ENCODE peak calls at places on chromosomes 16 and 17, in ten cellular contexts. Y is keratinocyte; C is heart right ventricle; G is RWPE2; T is SK-N-SH; S is prostate gland; O is esophagus squamous epithelium; Z is CD8-positive, alpha-beta T cell; V is CD4-positive, CD25-positive, alpha-beta regulatory T cell; K is K562. R is an unnamed sample.
A peak's percentile ranks its signal among the peaks of the same experiment; 100 is the strongest.

GRCh38 chr17:16887523-16888095 is 84.3 kb downstream of the TNFRSF13B start:
- DNase-seq in Y (no peak), C (no peak), G (no peak), T (no peak), S (no peak), O (no peak), Z (no peak), V (no peak), K (no peak), R (no peak)

GRCh38 chr17:71472809-71473789 is 647.7 kb upstream of the SOX9 start:
- DNase-seq in Y (peak; percentile 21), C (peak; percentile 6), G (no peak), T (peak; percentile 65), S (peak; percentile 27), O (no peak), Z (no peak), V (no peak), K (peak; percentile 5), R (no peak)

GRCh38 chr16:67915831-67916723 is 15.6 kb downstream of the CTRL start:
- DNase-seq in Y (no peak), C (no peak), G (no peak), T (peak; percentile 58), S (no peak), O (no peak), Z (no peak), V (no peak), K (no peak), R (no peak)

GRCh38 chr16:17072104-17072503 is 398.7 kb downstream of the XYLT1 start:
- DNase-seq in Y (no peak), C (no peak), G (no peak), T (no peak), S (no peak), O (no peak), Z (no peak), V (no peak), K (no peak), R (no peak)

GRCh38 chr17:9979463-9979995 is 74.5 kb upstream of the RCVRN start:
- DNase-seq in Y (no peak), C (no peak), G (no peak), T (no peak), S (no peak), O (no peak), Z (no peak), V (no peak), K (no peak), R (no peak)

GRCh38 chr16:12500771-12501170 is 302.9 kb downstream of the CPPED1 start:
- DNase-seq in Y (no peak), C (no peak), G (no peak), T (no peak), S (no peak), O (no peak), Z (no peak), V (no peak), K (no peak), R (no peak)

GRCh38 chr16:69707920-69708683 is 18.3 kb downstream of the NQO1 start:
- DNase-seq in Y (no peak), C (no peak), G (no peak), T (no peak), S (no peak), O (no peak), Z (no peak), V (no peak), K (no peak), R (no peak)

GRCh38 chr16:49875812-49876715 is 20.2 kb upstream of the ZNF423 start:
- DNase-seq in Y (no peak), C (no peak), G (no peak), T (no peak), S (no peak), O (no peak), Z (no peak), V (no peak), K (no peak), R (no peak)

GRCh38 chr17:73342549-73343167 is 30.9 kb upstream of the CDC42EP4 start:
- DNase-seq in Y (no peak), C (no peak), G (no peak), T (no peak), S (no peak), O (no peak), Z (no peak), V (no peak), K (no peak), R (no peak)

GRCh38 chr16:68074850-68075249 is 10.3 kb upstream of the NFATC3 start:
- DNase-seq in Y (no peak), C (no peak), G (no peak), T (no peak), S (no peak), O (peak; percentile 29), Z (peak; percentile 76), V (peak; percentile 61), K (no peak), R (peak; percentile 76)

GRCh38 chr17:39271546-39271945 is 45.8 kb upstream of the STAC2 start:
- DNase-seq in Y (no peak), C (no peak), G (no peak), T (no peak), S (no peak), O (no peak), Z (no peak), V (no peak), K (no peak), R (no peak)

GRCh38 chr17:48925991-48926342 is 17.8 kb downstream of the UBE2Z start:
- DNase-seq in Y (no peak), C (no peak), G (no peak), T (no peak), S (no peak), O (no peak), Z (no peak), V (no peak), K (no peak), R (no peak)

GRCh38 chr17:8007836-8008235 is 5.4 kb downstream of the GUCY2D start:
- DNase-seq in Y (no peak), C (no peak), G (peak; percentile 34), T (no peak), S (no peak), O (no peak), Z (no peak), V (no peak), K (no peak), R (no peak)

GRCh38 chr16:56672761-56673536 is 3.3 kb downstream of the MT1H start:
- DNase-seq in Y (no peak), C (no peak), G (no peak), T (no peak), S (no peak), O (no peak), Z (no peak), V (no peak), K (no peak), R (no peak)

GRCh38 chr17:58991718-58992331 is 114.9 kb downstream of the TRIM37 start:
- DNase-seq in Y (no peak), C (no peak), G (no peak), T (no peak), S (no peak), O (no peak), Z (no peak), V (no peak), K (no peak), R (no peak)

GRCh38 chr17:50922107-50922506 is 56.0 kb upstream of the TOB1 start:
- DNase-seq in Y (no peak), C (no peak), G (no peak), T (no peak), S (peak; percentile 51), O (no peak), Z (no peak), V (no peak), K (no peak), R (no peak)

GRCh38 chr17:50924300-50924699 is 58.1 kb upstream of the TOB1 start:
- DNase-seq in Y (no peak), C (no peak), G (no peak), T (no peak), S (no peak), O (no peak), Z (no peak), V (no peak), K (no peak), R (no peak)

GRCh38 chr17:50923611-50924010 is 57.5 kb upstream of the TOB1 start:
- DNase-seq in Y (no peak), C (no peak), G (no peak), T (peak; percentile 76), S (no peak), O (no peak), Z (no peak), V (no peak), K (no peak), R (no peak)

GRCh38 chr17:50920891-50921595 is 54.9 kb upstream of the TOB1 start:
- DNase-seq in Y (no peak), C (no peak), G (no peak), T (no peak), S (no peak), O (no peak), Z (no peak), V (no peak), K (no peak), R (no peak)

GRCh38 chr17:50922739-50923405 is 56.7 kb upstream of the TOB1 start:
- DNase-seq in Y (no peak), C (no peak), G (no peak), T (no peak), S (no peak), O (no peak), Z (no peak), V (no peak), K (no peak), R (no peak)
- H3K4me1 ChIP-seq in Y (peaks cover 47% of the 10 kb centered on the region), C (peaks cover 22% of the 10 kb centered on the region), G (peaks cover 48% of the 10 kb centered on the region), T (peaks cover 41% of the 10 kb centered on the region), S (peaks cover 20% of the 10 kb centered on the region), O (peaks cover 60% of the 10 kb centered on the region), Z (peaks cover 34% of the 10 kb centered on the region), V (peaks cover 31% of the 10 kb centered on the region), K (no peaks in the 10 kb centered on the region), R (peaks cover 46% of the 10 kb centered on the region)

GRCh38 chr17:27514595-27515413 is 58.6 kb downstream of the KSR1 start:
- DNase-seq in Y (no peak), C (no peak), G (no peak), T (no peak), S (no peak), O (no peak), Z (no peak), V (no peak), K (no peak), R (no peak)
- H3K4me1 ChIP-seq in Y (peaks cover 18% of the 10 kb centered on the region), C (peaks cover 3% of the 10 kb centered on the region), G (peaks cover 15% of the 10 kb centered on the region), T (peaks cover 17% of the 10 kb centered on the region), S (no peaks in the 10 kb centered on the region), O (peaks cover 65% of the 10 kb centered on the region), Z (no peaks in the 10 kb centered on the region), V (no peaks in the 10 kb centered on the region), K (peaks cover 25% of the 10 kb centered on the region), R (no peaks in the 10 kb centered on the region)

GRCh38 chr17:66398059-66398458 is 95.6 kb downstream of the PRKCA start:
- DNase-seq in Y (no peak), C (no peak), G (no peak), T (peak; percentile 52), S (no peak), O (no peak), Z (no peak), V (no peak), K (no peak), R (no peak)
- H3K4me1 ChIP-seq in Y (no peaks in the 10 kb centered on the region), C (no peaks in the 10 kb centered on the region), G (no peaks in the 10 kb centered on the region), T (peaks cover 28% of the 10 kb centered on the region), S (no peaks in the 10 kb centered on the region), O (no peaks in the 10 kb centered on the region), Z (peaks cover 87% of the 10 kb centered on the region), V (peaks cover 18% of the 10 kb centered on the region), K (peaks cover 10% of the 10 kb centered on the region), R (peaks cover 67% of the 10 kb centered on the region)

GRCh38 chr17:81456798-81457197 is 55.8 kb downstream of the ACTG1 start:
- DNase-seq in Y (no peak), C (no peak), G (no peak), T (no peak), S (no peak), O (no peak), Z (no peak), V (no peak), K (no peak), R (no peak)
- H3K4me1 ChIP-seq in Y (no peaks in the 10 kb centered on the region), C (no peaks in the 10 kb centered on the region), G (no peaks in the 10 kb centered on the region), T (peaks cover 12% of the 10 kb centered on the region), S (no peaks in the 10 kb centered on the region), O (peaks cover 17% of the 10 kb centered on the region), Z (peaks cover 15% of the 10 kb centered on the region), V (peaks cover 9% of the 10 kb centered on the region), K (peaks cover 10% of the 10 kb centered on the region), R (peaks cover 12% of the 10 kb centered on the region)

GRCh38 chr17:78380370-78380769 is 1.9 kb downstream of the PGS1 start:
- DNase-seq in Y (no peak), C (no peak), G (no peak), T (no peak), S (no peak), O (no peak), Z (no peak), V (peak; percentile 6), K (no peak), R (no peak)
- H3K4me1 ChIP-seq in Y (peaks cover 49% of the 10 kb centered on the region), C (peaks cover 53% of the 10 kb centered on the region), G (peaks cover 57% of the 10 kb centered on the region), T (peaks cover 16% of the 10 kb centered on the region), S (peaks cover 19% of the 10 kb centered on the region), O (peaks cover 93% of the 10 kb centered on the region), Z (peaks cover 68% of the 10 kb centered on the region), V (peaks cover 71% of the 10 kb centered on the region), K (peaks cover 26% of the 10 kb centered on the region), R (peaks cover 70% of the 10 kb centered on the region)